ENCODE peak calls at places on chromosomes 1 and 21, in ten cellular contexts. One of them, this sample, is unnamed.

GRCh38 chr1:47437518-47438320 is at the start of gene FOXD2:
- DNase-seq in SJCRH30: peak; percentile 95
- DNase-seq in cardiac muscle cell: peak; percentile 72
- DNase-seq in Peyer's patch: peak; percentile 94
- DNase-seq in transverse colon: peak; percentile 94
- DNase-seq in upper lobe of right lung: peak; percentile 95
- DNase-seq in ascending aorta: peak; percentile 93
- DNase-seq in lower lobe of right lung: peak; percentile 91
- DNase-seq in lung: peak; percentile 85
- DNase-seq in aorta: peak; percentile 93
- DNase-seq in this sample: peak; percentile 74

GRCh38 chr1:116777831-116778830 is 23.9 kb downstream of the CD2 start:
- DNase-seq in lung: no peak
- DNase-seq in ascending aorta: no peak
- DNase-seq in transverse colon: no peak
- DNase-seq in cardiac muscle cell: peak; percentile 71
- DNase-seq in lower lobe of right lung: no peak
- DNase-seq in aorta: no peak
- DNase-seq in Peyer's patch: no peak
- DNase-seq in upper lobe of right lung: no peak
- DNase-seq in SJCRH30: no peak
- DNase-seq in this sample: no peak

GRCh38 chr1:153535664-153536585 is at the start of gene S100A6:
- DNase-seq in Peyer's patch: peak; percentile 92
- DNase-seq in cardiac muscle cell: peak; percentile 90
- DNase-seq in upper lobe of right lung: peak; percentile 97
- DNase-seq in ascending aorta: peak; percentile 95
- DNase-seq in transverse colon: peak; percentile 92
- DNase-seq in SJCRH30: peak; percentile 78
- DNase-seq in lower lobe of right lung: peak; percentile 96
- DNase-seq in lung: peak; percentile 95
- DNase-seq in aorta: peak; percentile 94
- DNase-seq in this sample: peak; percentile 73

GRCh38 chr1:206100226-206100780 is 16.9 kb downstream of the AVPR1B start:
- DNase-seq in aorta: no peak
- DNase-seq in cardiac muscle cell: no peak
- DNase-seq in transverse colon: no peak
- DNase-seq in upper lobe of right lung: no peak
- DNase-seq in lower lobe of right lung: no peak
- DNase-seq in Peyer's patch: no peak
- DNase-seq in ascending aorta: no peak
- DNase-seq in SJCRH30: no peak
- DNase-seq in lung: no peak
- DNase-seq in this sample: no peak

GRCh38 chr1:202288177-202288576 is 53.6 kb downstream of the UBE2T start:
- DNase-seq in aorta: no peak
- DNase-seq in lower lobe of right lung: no peak
- DNase-seq in Peyer's patch: no peak
- DNase-seq in transverse colon: no peak
- DNase-seq in ascending aorta: no peak
- DNase-seq in SJCRH30: no peak
- DNase-seq in upper lobe of right lung: no peak
- DNase-seq in lung: no peak
- DNase-seq in cardiac muscle cell: no peak
- DNase-seq in this sample: no peak

GRCh38 chr1:95022527-95022926 is 50.2 kb downstream of the ALG14 start:
- DNase-seq in lung: no peak
- DNase-seq in ascending aorta: no peak
- DNase-seq in aorta: no peak
- DNase-seq in cardiac muscle cell: no peak
- DNase-seq in upper lobe of right lung: no peak
- DNase-seq in SJCRH30: peak; percentile 22
- DNase-seq in transverse colon: no peak
- DNase-seq in lower lobe of right lung: no peak
- DNase-seq in Peyer's patch: no peak
- DNase-seq in this sample: no peak

GRCh38 chr1:3018051-3018471 is 3.2 kb upstream of the ACTRT2 start:
- DNase-seq in lower lobe of right lung: no peak
- DNase-seq in ascending aorta: no peak
- DNase-seq in Peyer's patch: peak; percentile 34
- DNase-seq in SJCRH30: no peak
- DNase-seq in cardiac muscle cell: no peak
- DNase-seq in aorta: peak; percentile 39
- DNase-seq in upper lobe of right lung: no peak
- DNase-seq in transverse colon: peak; percentile 1
- DNase-seq in lung: no peak
- DNase-seq in this sample: no peak

GRCh38 chr1:177351361-177352108 is 180.8 kb downstream of the BRINP2 start:
- DNase-seq in lower lobe of right lung: peak; percentile 71
- DNase-seq in Peyer's patch: peak; percentile 51
- DNase-seq in ascending aorta: no peak
- DNase-seq in aorta: peak; percentile 51
- DNase-seq in lung: peak; percentile 57
- DNase-seq in upper lobe of right lung: peak; percentile 80
- DNase-seq in cardiac muscle cell: peak; percentile 10
- DNase-seq in SJCRH30: no peak
- DNase-seq in transverse colon: peak; percentile 50
- DNase-seq in this sample: no peak

GRCh38 chr1:38006008-38006828 is 904 bp upstream of the FHL3 start:
- DNase-seq in transverse colon: no peak
- DNase-seq in upper lobe of right lung: peak; percentile 60
- DNase-seq in ascending aorta: no peak
- DNase-seq in lung: no peak
- DNase-seq in aorta: peak; percentile 53
- DNase-seq in Peyer's patch: no peak
- DNase-seq in lower lobe of right lung: no peak
- DNase-seq in SJCRH30: no peak
- DNase-seq in cardiac muscle cell: no peak
- DNase-seq in this sample: no peak

GRCh38 chr1:38004284-38005101 is 821 bp downstream of the FHL3 start:
- DNase-seq in aorta: peak; percentile 46
- DNase-seq in lower lobe of right lung: no peak
- DNase-seq in lung: no peak
- DNase-seq in ascending aorta: no peak
- DNase-seq in transverse colon: no peak
- DNase-seq in upper lobe of right lung: peak; percentile 64
- DNase-seq in SJCRH30: peak; percentile 40
- DNase-seq in cardiac muscle cell: peak; percentile 30
- DNase-seq in Peyer's patch: no peak
- DNase-seq in this sample: no peak

GRCh38 chr1:38000529-38001453 is 4.5 kb downstream of the FHL3 start:
- DNase-seq in lung: no peak
- DNase-seq in cardiac muscle cell: peak; percentile 87
- DNase-seq in ascending aorta: peak; percentile 72
- DNase-seq in transverse colon: no peak
- DNase-seq in lower lobe of right lung: no peak
- DNase-seq in upper lobe of right lung: no peak
- DNase-seq in SJCRH30: peak; percentile 92
- DNase-seq in aorta: peak; percentile 68
- DNase-seq in Peyer's patch: no peak
- DNase-seq in this sample: no peak

GRCh38 chr1:38005195-38006007 is at the start of gene FHL3:
- DNase-seq in SJCRH30: peak; percentile 86
- DNase-seq in ascending aorta: no peak
- DNase-seq in transverse colon: peak; percentile 66
- DNase-seq in aorta: peak; percentile 74
- DNase-seq in lung: peak; percentile 60
- DNase-seq in Peyer's patch: peak; percentile 69
- DNase-seq in cardiac muscle cell: peak; percentile 82
- DNase-seq in lower lobe of right lung: peak; percentile 74
- DNase-seq in upper lobe of right lung: peak; percentile 87
- DNase-seq in this sample: no peak

DNA sequence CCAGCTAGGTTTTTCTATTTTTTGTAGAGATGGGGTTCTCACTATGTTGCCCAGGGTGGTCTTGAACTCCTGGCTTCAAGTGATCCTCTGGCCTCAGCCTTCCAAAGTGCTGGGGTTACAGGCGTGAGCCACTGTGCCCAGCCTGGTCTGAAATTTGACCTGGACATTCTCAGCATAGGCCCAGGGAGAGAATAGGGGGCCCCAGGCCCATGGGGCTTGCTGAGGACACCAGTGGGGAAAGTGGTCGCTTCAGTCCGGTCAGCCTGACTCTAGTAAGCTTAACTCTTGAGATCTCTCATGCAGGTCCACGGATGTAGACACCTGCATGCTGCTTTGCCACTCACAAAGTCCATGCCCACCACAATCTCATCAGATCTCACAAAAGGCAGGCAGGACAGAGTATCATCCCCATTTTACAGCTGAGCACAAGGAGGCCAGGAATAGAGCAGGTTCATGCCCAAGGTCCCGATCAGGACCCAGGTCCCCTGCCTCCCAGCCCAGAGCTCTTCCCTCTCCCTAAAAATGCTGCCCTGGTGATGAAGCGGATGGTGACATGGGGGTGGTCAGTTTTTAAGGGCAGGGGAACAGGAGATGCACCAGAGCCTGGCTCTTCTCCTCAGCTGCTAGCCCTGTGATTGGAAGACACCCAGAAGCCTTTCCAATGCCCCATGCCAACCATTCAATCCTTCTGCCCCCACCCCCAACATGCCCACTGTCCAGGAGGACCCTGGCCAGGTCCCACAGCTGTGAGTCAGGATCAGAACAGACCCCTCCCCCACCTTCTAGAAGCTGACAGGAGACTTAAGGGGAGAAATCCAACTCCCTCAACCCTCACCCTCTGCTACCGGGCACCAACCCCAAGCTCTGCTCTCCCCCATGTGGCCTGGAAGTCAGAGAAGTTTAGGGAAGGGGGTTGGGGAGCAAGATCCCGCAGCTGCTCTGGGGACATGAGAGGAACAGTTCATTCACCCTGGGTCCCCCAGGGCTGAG is 1.8 kb downstream of the FHL3 start:
- DNase-seq in Peyer's patch: no peak
- DNase-seq in aorta: peak; percentile 49
- DNase-seq in SJCRH30: peak; percentile 51
- DNase-seq in ascending aorta: peak; percentile 67
- DNase-seq in transverse colon: no peak
- DNase-seq in lung: no peak
- DNase-seq in cardiac muscle cell: peak; percentile 55
- DNase-seq in lower lobe of right lung: no peak
- DNase-seq in upper lobe of right lung: no peak
- DNase-seq in this sample: no peak
- H3K27ac ChIP-seq in Peyer's patch: peak overlapping the region; percentile 76
- H3K27ac ChIP-seq in aorta: peak overlapping the region; percentile 38
- H3K27ac ChIP-seq in SJCRH30: peak overlapping the region; percentile 12
- H3K27ac ChIP-seq in ascending aorta: peak overlapping the region; percentile 96
- H3K27ac ChIP-seq in transverse colon: peak overlapping the region; percentile 93
- H3K27ac ChIP-seq in lung: peak overlapping the region; percentile 9
- H3K27ac ChIP-seq in cardiac muscle cell: peak overlapping the region; percentile 84
- H3K27ac ChIP-seq in lower lobe of right lung: peak overlapping the region; percentile 74
- H3K27ac ChIP-seq in upper lobe of right lung: peak overlapping the region; percentile 65
- H3K27ac ChIP-seq in this sample: peak overlapping the region; percentile 26

GRCh38 chr1:235920596-235921375 is 54.1 kb upstream of the LYST start:
- DNase-seq in lung: no peak
- DNase-seq in upper lobe of right lung: no peak
- DNase-seq in ascending aorta: no peak
- DNase-seq in Peyer's patch: no peak
- DNase-seq in aorta: no peak
- DNase-seq in SJCRH30: no peak
- DNase-seq in cardiac muscle cell: peak; percentile 39
- DNase-seq in transverse colon: peak; percentile 35
- DNase-seq in lower lobe of right lung: no peak
- DNase-seq in this sample: no peak
- H3K27ac ChIP-seq in lung: peak overlapping the region; percentile 88
- H3K27ac ChIP-seq in upper lobe of right lung: peak overlapping the region; percentile 56
- H3K27ac ChIP-seq in ascending aorta: no peak overlapping the region
- H3K27ac ChIP-seq in Peyer's patch: no peak overlapping the region
- H3K27ac ChIP-seq in aorta: no peak overlapping the region
- H3K27ac ChIP-seq in SJCRH30: no peak overlapping the region
- H3K27ac ChIP-seq in cardiac muscle cell: no peak overlapping the region
- H3K27ac ChIP-seq in transverse colon: peak overlapping the region; percentile 17
- H3K27ac ChIP-seq in lower lobe of right lung: peak overlapping the region; percentile 74
- H3K27ac ChIP-seq in this sample: no peak overlapping the region

DNA sequence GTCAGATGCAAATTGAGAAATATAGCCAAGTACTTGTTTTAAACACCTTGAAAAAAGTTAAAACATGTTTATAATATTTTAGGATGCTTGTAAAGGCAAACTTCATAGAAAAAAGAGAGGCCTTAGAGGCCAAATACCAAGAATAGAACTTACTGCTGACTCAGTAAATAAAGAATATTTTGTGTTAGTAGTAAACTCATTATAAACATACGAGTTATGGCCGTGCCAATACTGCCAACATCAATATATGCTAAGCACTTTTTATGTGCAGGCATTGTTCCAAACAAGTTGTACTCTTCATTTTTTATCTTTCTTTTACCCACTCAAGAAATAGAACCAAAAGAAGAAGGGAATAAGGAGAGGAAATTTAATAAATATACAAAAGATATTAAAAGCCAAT is 705.9 kb upstream of the NCAM2 start:
- DNase-seq in upper lobe of right lung: no peak
- DNase-seq in lower lobe of right lung: no peak
- DNase-seq in cardiac muscle cell: no peak
- DNase-seq in lung: no peak
- DNase-seq in SJCRH30: no peak
- DNase-seq in aorta: no peak
- DNase-seq in ascending aorta: no peak
- DNase-seq in transverse colon: no peak
- DNase-seq in Peyer's patch: no peak
- DNase-seq in this sample: no peak
- H3K27ac ChIP-seq in upper lobe of right lung: no peak overlapping the region
- H3K27ac ChIP-seq in lower lobe of right lung: no peak overlapping the region
- H3K27ac ChIP-seq in cardiac muscle cell: no peak overlapping the region
- H3K27ac ChIP-seq in lung: no peak overlapping the region
- H3K27ac ChIP-seq in SJCRH30: no peak overlapping the region
- H3K27ac ChIP-seq in aorta: no peak overlapping the region
- H3K27ac ChIP-seq in ascending aorta: no peak overlapping the region
- H3K27ac ChIP-seq in transverse colon: no peak overlapping the region
- H3K27ac ChIP-seq in Peyer's patch: no peak overlapping the region
- H3K27ac ChIP-seq in this sample: no peak overlapping the region

GRCh38 chr1:219708919-219709318 is 96.0 kb upstream of the ZC3H11B start:
- DNase-seq in ascending aorta: no peak
- DNase-seq in lung: no peak
- DNase-seq in cardiac muscle cell: no peak
- DNase-seq in transverse colon: no peak
- DNase-seq in lower lobe of right lung: no peak
- DNase-seq in aorta: no peak
- DNase-seq in Peyer's patch: no peak
- DNase-seq in upper lobe of right lung: no peak
- DNase-seq in SJCRH30: no peak
- DNase-seq in this sample: no peak

GRCh38 chr1:219710529-219711194 is 97.8 kb upstream of the ZC3H11B start:
- DNase-seq in SJCRH30: no peak
- DNase-seq in cardiac muscle cell: peak; percentile 50
- DNase-seq in aorta: no peak
- DNase-seq in lung: no peak
- DNase-seq in upper lobe of right lung: no peak
- DNase-seq in lower lobe of right lung: no peak
- DNase-seq in Peyer's patch: no peak
- DNase-seq in transverse colon: no peak
- DNase-seq in ascending aorta: no peak
- DNase-seq in this sample: no peak

GRCh38 chr1:219716611-219717114 is 103.8 kb upstream of the ZC3H11B start:
- DNase-seq in lung: no peak
- DNase-seq in lower lobe of right lung: no peak
- DNase-seq in Peyer's patch: no peak
- DNase-seq in cardiac muscle cell: peak; percentile 36
- DNase-seq in transverse colon: no peak
- DNase-seq in upper lobe of right lung: no peak
- DNase-seq in ascending aorta: no peak
- DNase-seq in aorta: no peak
- DNase-seq in SJCRH30: no peak
- DNase-seq in this sample: no peak

DNA sequence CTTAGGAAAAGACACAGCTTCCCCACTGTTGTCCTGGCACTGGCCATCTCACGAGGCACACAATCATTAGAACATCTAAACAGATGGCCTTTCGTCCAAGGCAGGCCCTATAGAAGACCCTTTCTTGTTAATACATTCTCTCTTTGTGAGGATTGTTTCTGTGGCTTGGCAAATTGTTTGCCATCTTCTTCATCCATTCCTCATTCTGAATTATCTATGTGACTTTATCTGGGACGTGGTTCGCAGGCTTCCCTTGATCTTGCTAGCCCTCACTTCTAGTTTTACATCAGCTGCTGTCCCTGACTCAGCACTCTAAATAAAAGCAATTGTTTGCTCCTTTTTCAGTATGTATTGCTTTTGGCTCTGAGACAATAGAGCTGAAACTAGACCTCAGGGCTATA is 101.1 kb upstream of the ZC3H11B start:
- DNase-seq in Peyer's patch: no peak
- DNase-seq in lung: no peak
- DNase-seq in ascending aorta: no peak
- DNase-seq in SJCRH30: peak; percentile 79
- DNase-seq in aorta: no peak
- DNase-seq in cardiac muscle cell: peak; percentile 25
- DNase-seq in upper lobe of right lung: no peak
- DNase-seq in lower lobe of right lung: no peak
- DNase-seq in transverse colon: no peak
- DNase-seq in this sample: no peak
- H3K27ac ChIP-seq in Peyer's patch: no peak overlapping the region
- H3K27ac ChIP-seq in lung: no peak overlapping the region
- H3K27ac ChIP-seq in ascending aorta: no peak overlapping the region
- H3K27ac ChIP-seq in SJCRH30: peak overlapping the region; percentile 49
- H3K27ac ChIP-seq in aorta: no peak overlapping the region
- H3K27ac ChIP-seq in cardiac muscle cell: no peak overlapping the region
- H3K27ac ChIP-seq in upper lobe of right lung: no peak overlapping the region
- H3K27ac ChIP-seq in lower lobe of right lung: no peak overlapping the region
- H3K27ac ChIP-seq in transverse colon: no peak overlapping the region
- H3K27ac ChIP-seq in this sample: peak overlapping the region; percentile 26

This sample was measured in substantia nigra.